ENCODE peak calls at places on chromosome 19, in nine cellular contexts. B is lung; D is neural crest cell; M is testis; S is left ventricle myocardium inferior; Y is IMR-90; J is CD4-positive, alpha-beta T cell; H is GM06990; U is cardiac fibroblast. T is an unnamed sample.
A peak's percentile ranks its signal among the peaks of the same experiment; 100 is the strongest.

GRCh38 chr19:50649433-50650391 is at the start of gene C19orf81:
- DNase-seq in Y (peak; percentile 6), B (no peak), M (peak; percentile 68), U (peak; percentile 23), H (no peak), J (no peak), S (no peak), D (no peak), T (no peak)

GRCh38 chr19:32863841-32864240 is 5.7 kb downstream of the SLC7A9 start:
- DNase-seq in B (no peak), H (no peak), D (no peak), M (no peak), J (no peak), Y (no peak), S (no peak), U (no peak), T (peak; percentile 12)

GRCh38 chr19:6811906-6812305 is 39.4 kb downstream of the VAV1 start:
- DNase-seq in U (peak; percentile 88), Y (peak; percentile 39), S (no peak), J (no peak), D (no peak), M (peak; percentile 67), B (no peak), H (no peak), T (no peak)

GRCh38 chr19:34985249-34986022 is 14.7 kb upstream of the GRAMD1A start:
- DNase-seq in S (peak; percentile 65), U (peak; percentile 59), D (no peak), Y (peak; percentile 24), B (peak; percentile 54), M (no peak), J (peak; percentile 42), H (no peak), T (no peak)

GRCh38 chr19:8054169-8054568 is 1.6 kb downstream of the CCL25 start:
- DNase-seq in B (no peak), U (no peak), Y (no peak), H (no peak), M (no peak), J (no peak), S (no peak), D (no peak), T (no peak)

GRCh38 chr19:33830264-33830663 is 33.6 kb downstream of the KCTD15 start:
- DNase-seq in U (no peak), H (no peak), Y (no peak), J (no peak), D (no peak), M (no peak), S (no peak), B (peak; percentile 4), T (no peak)

GRCh38 chr19:20278342-20278741 is 111.3 kb downstream of the ZNF486 start:
- DNase-seq in M (no peak), Y (no peak), U (peak; percentile 57), D (peak; percentile 2), H (no peak), B (no peak), S (no peak), J (no peak), T (peak; percentile 11)

GRCh38 chr19:53853707-53854106 is 14.0 kb upstream of the MYADM start:
- DNase-seq in Y (no peak), S (no peak), D (no peak), U (no peak), B (no peak), M (no peak), H (no peak), J (no peak), T (no peak)

GRCh38 chr19:47094557-47095517 is 18.7 kb downstream of the ZC3H4 start:
- DNase-seq in Y (no peak), U (no peak), H (peak; percentile 54), B (peak; percentile 71), D (no peak), M (no peak), S (no peak), J (peak; percentile 39), T (peak; percentile 57)

GRCh38 chr19:13784731-13785452 is 10.4 kb upstream of the ZSWIM4 start:
- DNase-seq in D (peak; percentile 63), B (peak; percentile 75), Y (peak; percentile 58), U (peak; percentile 72), S (peak; percentile 71), M (peak; percentile 70), J (peak; percentile 79), H (peak; percentile 48), T (no peak)

GRCh38 chr19:33298146-33298911 is 4.0 kb downstream of the CEBPA start:
- DNase-seq in U (no peak), M (no peak), J (no peak), B (no peak), Y (no peak), D (no peak), H (no peak), S (no peak), T (no peak)

GRCh38 chr19:9848060-9848459 is 12.9 kb downstream of the PIN1 start:
- DNase-seq in Y (no peak), H (no peak), D (no peak), S (no peak), M (no peak), B (no peak), U (no peak), J (peak; percentile 62), T (peak; percentile 50)

GRCh38 chr19:7544626-7545025 is 9.1 kb downstream of the PNPLA6 start:
- DNase-seq in S (no peak), D (no peak), Y (no peak), U (no peak), B (peak; percentile 56), M (no peak), H (no peak), J (no peak), T (no peak)

DNA sequence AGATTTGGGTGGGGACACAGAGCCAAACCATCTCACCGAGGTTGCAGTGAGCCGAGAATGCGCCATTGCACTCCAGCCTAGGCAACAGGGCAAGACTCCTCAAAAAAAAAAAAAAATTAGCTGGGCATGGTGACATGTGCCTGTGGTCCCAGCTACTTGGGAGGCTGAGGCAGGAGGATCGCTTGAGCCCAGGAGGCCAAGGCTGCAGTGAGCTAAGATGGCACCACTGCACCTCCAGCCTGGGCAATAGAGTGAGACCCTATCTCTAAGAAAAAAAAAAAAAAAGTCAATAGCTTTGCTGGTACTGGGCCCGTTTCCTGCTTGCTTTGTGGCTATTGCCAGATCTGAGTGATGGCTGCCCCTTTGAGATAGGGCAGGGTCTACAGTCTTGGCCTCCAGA is 13.1 kb downstream of the ACP7 start:
- DNase-seq in H (no peak), M (no peak), D (no peak), U (no peak), J (no peak), Y (no peak), S (no peak), B (no peak), T (no peak)
- TF ChIP-seq CTCF in H (no peak), M (no peak), D (no peak), U (no peak), J (no peak), Y (no peak), S (no peak), B (no peak), T (no peak)

DNA sequence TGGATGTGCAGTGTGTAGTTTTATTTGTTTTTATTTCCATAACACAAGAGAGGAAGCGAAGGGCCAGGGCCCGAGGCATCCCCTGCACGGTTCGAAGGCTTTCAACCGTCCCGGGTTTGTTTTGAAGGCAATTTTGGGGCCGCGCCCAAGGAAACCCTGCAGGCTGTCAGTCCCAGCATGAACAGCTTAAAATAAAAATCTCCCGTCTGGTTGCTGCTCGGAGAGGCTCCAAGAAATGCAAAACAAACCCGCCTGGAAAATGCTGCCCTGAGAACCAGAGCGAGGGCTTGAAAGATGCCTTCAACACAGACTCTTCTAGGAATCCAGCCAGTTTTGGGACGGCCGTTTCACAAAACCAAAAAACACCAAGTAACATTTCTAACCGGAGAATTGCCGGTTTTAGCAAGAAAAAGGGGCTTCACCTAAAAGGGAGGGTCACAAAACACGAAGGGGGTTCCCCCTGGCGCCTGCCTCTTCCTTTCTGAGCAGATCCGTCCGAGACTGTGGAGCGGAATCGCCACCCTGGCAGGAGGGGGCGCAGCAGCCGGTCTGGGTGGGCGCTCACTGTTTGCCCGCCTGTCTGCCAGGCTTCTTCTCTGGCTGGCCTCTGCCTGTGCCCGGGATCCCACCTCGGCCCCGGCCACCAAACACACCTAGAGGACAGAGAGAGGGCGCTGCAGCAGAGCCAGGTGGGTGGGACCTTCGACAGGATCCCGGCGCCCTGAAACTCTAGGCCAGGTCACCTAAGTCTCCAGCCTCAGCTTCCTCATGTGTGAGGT is 15.8 kb downstream of the LSM4 start:
- DNase-seq in Y (no peak), S (no peak), M (no peak), B (no peak), H (no peak), U (no peak), J (no peak), D (no peak), T (no peak)
- TF ChIP-seq CTCF in Y (no peak), S (no peak), M (no peak), B (no peak), H (peak; percentile 39), U (no peak), J (no peak), D (no peak), T (no peak)

GRCh38 chr19:49488863-49489537 is 1.6 kb downstream of the RPL13A start:
- DNase-seq in B (no peak), D (no peak), U (peak; percentile 41), J (no peak), M (no peak), S (no peak), H (no peak), Y (no peak), T (no peak)

GRCh38 chr19:49486232-49486631 is 1.2 kb upstream of the RPL13A start:
- DNase-seq in B (no peak), U (no peak), H (no peak), D (no peak), M (no peak), Y (no peak), S (no peak), J (no peak), T (no peak)

GRCh38 chr19:49487277-49488045 is at the start of gene RPL13A:
- DNase-seq in M (peak; percentile 99), U (peak; percentile 100), H (peak; percentile 99), J (peak; percentile 100), B (peak; percentile 100), Y (peak; percentile 99), S (peak; percentile 99), D (peak; percentile 100), T (peak; percentile 97)

GRCh38 chr19:49488046-49488862 is 846 bp downstream of the RPL13A start:
- DNase-seq in U (no peak), M (no peak), D (no peak), S (no peak), J (no peak), Y (no peak), H (no peak), B (no peak), T (no peak)

GRCh38 chr19:49486710-49487276 is 615 bp upstream of the RPL13A start:
- DNase-seq in Y (no peak), M (no peak), U (no peak), B (no peak), H (no peak), J (no peak), S (no peak), D (no peak), T (no peak)
- TF ChIP-seq CTCF in Y (no peak), M (no peak), U (no peak), B (no peak), H (no peak), J (no peak), S (peak; percentile 16), D (peak; percentile 45), T (no peak)

DNA sequence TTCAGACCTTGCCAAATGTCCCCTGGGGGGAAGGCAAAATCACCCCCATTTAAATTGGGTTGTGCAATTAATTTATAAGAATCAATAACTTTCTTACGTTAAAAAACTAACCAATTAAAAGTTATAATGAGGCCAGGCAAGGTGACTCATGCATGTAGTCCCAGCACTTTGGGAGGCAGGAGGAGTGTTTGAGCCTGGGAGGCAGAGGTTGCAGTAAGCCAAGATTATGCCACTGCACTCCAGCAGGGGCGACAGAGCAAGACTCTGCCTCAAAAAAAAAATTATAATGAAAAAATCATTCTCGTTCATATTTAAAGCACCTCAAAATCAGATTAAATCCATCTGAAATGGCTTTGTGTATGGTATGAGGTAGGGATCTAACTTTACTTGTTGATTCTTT is 18.4 kb upstream of the SIGLEC14 start:
- DNase-seq in Y (no peak), U (peak; percentile 41), S (no peak), B (no peak), J (no peak), M (peak; percentile 44), H (no peak), D (no peak), T (no peak)
- TF ChIP-seq CTCF in Y (peak; percentile 41), U (peak; percentile 52), S (no peak), B (no peak), J (no peak), M (peak; percentile 31), H (no peak), D (peak; percentile 15), T (no peak)

T was measured in GM13977.